ENCODE peak calls at places on chromosome 3, in nine cellular contexts. Q, W, S, H, N, K, B, E and C are unnamed samples. For H3K36me3, the result is how much of the 10 kb centered on the place peaks cover.

GRCh38 chr3:12970684-12971083 is 102.5 kb downstream of the IQSEC1 start:
- DNase-seq in Q (no peak), W (no peak), S (no peak), H (no peak), N (no peak), K (no peak), B (no peak), E (no peak), C (no peak)

GRCh38 chr3:64214697-64215018 is 10.6 kb downstream of the PRICKLE2 start:
- DNase-seq in Q (peak), W (no peak), S (no peak), H (no peak), N (no peak), K (no peak), B (no peak), E (no peak), C (no peak)

GRCh38 chr3:160691962-160692361 is 15.0 kb downstream of the ARL14 start:
- DNase-seq in Q (no peak), W (no peak), S (no peak), H (no peak), N (no peak), K (no peak), B (no peak), E (no peak), C (no peak)

GRCh38 chr3:72271215-72271614 is 486.3 kb upstream of the PROK2 start:
- DNase-seq in Q (peak), W (no peak), S (no peak), H (no peak), N (no peak), K (no peak), B (no peak), E (no peak), C (no peak)

GRCh38 chr3:81198766-81199165 is 562.7 kb downstream of the GBE1 start:
- DNase-seq in Q (no peak), W (no peak), S (no peak), H (no peak), N (no peak), K (no peak), B (no peak), E (no peak), C (no peak)

GRCh38 chr3:127289646-127290575 is 2.1 kb upstream of the PRR20G start:
- DNase-seq in Q (no peak), W (no peak), S (no peak), H (no peak), N (no peak), K (no peak), B (no peak), E (no peak), C (no peak)

GRCh38 chr3:146972726-146973125 is 367.6 kb upstream of the PLSCR5 start:
- DNase-seq in Q (no peak), W (no peak), S (no peak), H (no peak), N (no peak), K (no peak), B (no peak), E (no peak), C (no peak)

GRCh38 chr3:189941679-189942078 is 179.0 kb downstream of the P3H2 start:
- DNase-seq in Q (no peak), W (peak), S (no peak), H (no peak), N (no peak), K (no peak), B (no peak), E (no peak), C (no peak)

GRCh38 chr3:46946856-46947544 is 29.5 kb downstream of the CCDC12 start:
- DNase-seq in Q (no peak), W (peak), S (no peak), H (no peak), N (no peak), K (no peak), B (peak), E (no peak), C (no peak)

GRCh38 chr3:9681011-9681722 is 22.5 kb upstream of the CPNE9 start:
- DNase-seq in Q (no peak), W (no peak), S (no peak), H (no peak), N (no peak), K (no peak), B (no peak), E (no peak), C (no peak)

GRCh38 chr3:184602406-184603155 is 41.0 kb downstream of the EPHB3 start:
- DNase-seq in Q (peak), W (peak), S (no peak), H (no peak), N (no peak), K (no peak), B (no peak), E (no peak), C (no peak)

GRCh38 chr3:187870360-187871203 is 125.3 kb upstream of the BCL6 start:
- DNase-seq in Q (no peak), W (peak), S (no peak), H (no peak), N (no peak), K (no peak), B (no peak), E (no peak), C (no peak)

GRCh38 chr3:73072634-73073033 is 11.2 kb downstream of the EBLN2 start:
- DNase-seq in Q (no peak), W (no peak), S (no peak), H (no peak), N (no peak), K (no peak), B (no peak), E (no peak), C (peak)

GRCh38 chr3:113747719-113748046 is 848 bp downstream of the ATP6V1A start:
- DNase-seq in Q (no peak), W (no peak), S (peak), H (no peak), N (no peak), K (no peak), B (no peak), E (no peak), C (no peak)

GRCh38 chr3:159340877-159341500 is 539.1 kb downstream of the MFSD1 start:
- DNase-seq in Q (no peak), W (no peak), S (no peak), H (no peak), N (no peak), K (no peak), B (no peak), E (no peak), C (no peak)

GRCh38 chr3:167787440-167787839 is 51.9 kb downstream of the SERPINI1 start:
- DNase-seq in Q (no peak), W (no peak), S (no peak), H (no peak), N (no peak), K (no peak), B (no peak), E (no peak), C (no peak)

DNA sequence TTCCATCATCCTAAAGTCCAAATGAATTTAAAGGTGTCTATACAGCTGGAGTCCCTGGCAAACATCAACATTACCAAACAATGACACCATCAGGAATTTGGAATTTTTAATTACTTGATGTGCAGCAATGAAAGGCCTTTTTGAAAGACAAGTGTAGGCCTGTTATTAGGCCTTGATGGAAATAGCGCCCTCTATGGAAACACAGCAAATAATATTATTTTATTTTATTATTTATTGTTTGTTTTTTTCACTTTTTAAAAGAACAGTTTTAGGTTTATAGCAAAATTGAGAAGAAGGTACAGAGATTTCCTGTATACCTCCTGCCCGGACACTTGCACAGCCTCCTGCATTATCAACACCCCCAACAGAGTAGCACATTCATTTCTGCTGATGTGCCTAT is 18.1 kb upstream of the OR5AC2 start:
- DNase-seq in Q (no peak), W (no peak), S (no peak), H (no peak), N (no peak), K (no peak), B (no peak), E (no peak), C (no peak)
- TF ChIP-seq CTCF in Q (no peak), W (peak), S (no peak), H (peak), N (no peak), K (no peak), B (no peak), E (no peak), C (peak)

GRCh38 chr3:177591371-177591770 is 394.1 kb upstream of the TBL1XR1 start:
- DNase-seq in Q (no peak), W (no peak), S (no peak), H (peak), N (no peak), K (no peak), B (no peak), E (peak), C (no peak)
- H3K27ac ChIP-seq in Q (no peak), W (peak), S (no peak), H (peak), N (peak), K (peak), B (peak), E (no peak), C (no peak)

GRCh38 chr3:44795197-44795596 is 33.6 kb downstream of the KIF15 start:
- DNase-seq in Q (no peak), W (no peak), S (no peak), H (no peak), N (no peak), K (no peak), B (no peak), E (no peak), C (no peak)
- H3K36me3 ChIP-seq in Q (under half), W (under half), S (under half), H (half or more), N (under half), K (under half), B (under half), E (under half), C (half or more)

DNA sequence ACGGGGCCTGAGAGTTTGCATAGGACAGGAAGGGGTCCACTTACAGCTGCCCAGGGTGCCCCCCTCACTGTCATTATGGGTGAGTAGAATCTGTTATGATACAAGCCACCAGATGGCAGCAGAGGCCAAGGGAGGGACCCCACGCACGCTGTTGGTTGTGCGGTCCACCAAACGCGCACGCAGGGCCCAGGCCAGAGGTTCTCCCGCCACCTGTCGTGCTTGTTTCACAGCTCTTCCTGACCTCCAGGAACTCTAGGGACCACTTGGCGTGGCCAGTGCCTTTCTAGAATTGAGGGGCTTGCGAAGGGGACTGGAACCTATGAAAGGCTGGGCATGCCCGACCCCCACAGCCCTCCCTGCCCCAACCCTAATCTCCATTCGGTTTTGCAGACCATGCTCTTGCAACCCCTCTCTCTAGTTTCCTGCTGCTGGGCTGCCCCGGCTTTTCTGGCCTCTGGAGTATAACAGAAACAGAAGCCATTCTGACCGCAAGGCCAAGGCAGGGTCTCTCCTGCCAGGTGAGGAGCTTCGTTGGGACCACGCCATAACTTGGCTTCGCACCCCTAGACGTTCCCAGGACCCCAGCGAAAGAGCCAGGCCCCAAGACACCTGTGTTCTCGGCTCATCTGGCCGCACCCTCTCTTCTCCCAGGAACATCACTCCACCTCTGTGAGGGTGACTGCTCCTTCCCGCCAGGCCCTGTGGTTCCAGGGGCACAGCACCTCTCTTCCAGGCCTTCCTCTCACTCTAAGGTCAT is 46.0 kb downstream of the ALDH1L1 start:
- DNase-seq in Q (peak), W (no peak), S (peak), H (peak), N (peak), K (no peak), B (peak), E (peak), C (peak)
- TF ChIP-seq CTCF in Q (peak), W (peak), S (peak), H (peak), N (peak), K (peak), B (peak), E (peak), C (peak)